ENCODE peak calls at places on chromosomes 16 and 17, in seven cellular contexts. G is GM10248, H is body of pancreas, T is HFF-Myc, M is AG04450, F is heart left ventricle, D is astrocyte of the spinal cord. L is an unnamed sample.

GRCh38 chr16:4938683-4939030 is 1.7 kb upstream of the PPL start:
- DNase-seq in G (no peak), D (no peak), F (no peak), T (no peak), H (no peak), M (no peak), L (no peak)

GRCh38 chr17:35849469-35850348 is 19.0 kb downstream of the HEATR9 start:
- DNase-seq in M (peak), D (peak), F (peak), H (peak), G (peak), T (peak), L (peak)

GRCh38 chr16:88810868-88811599 is 694 bp downstream of the APRT start:
- DNase-seq in G (peak), M (peak), T (no peak), F (peak), H (peak), D (peak), L (no peak)

GRCh38 chr17:33730131-33730530 is 437.0 kb upstream of the ASIC2 start:
- DNase-seq in T (no peak), F (no peak), D (no peak), H (no peak), G (no peak), M (no peak), L (no peak)

GRCh38 chr17:28466521-28467048 is 6.9 kb upstream of the SLC13A2 start:
- DNase-seq in H (no peak), T (no peak), F (no peak), D (no peak), M (no peak), G (no peak), L (no peak)

GRCh38 chr17:77479817-77480508 is 339.2 kb downstream of the SEC14L1 start:
- DNase-seq in G (no peak), F (no peak), M (no peak), H (no peak), T (no peak), D (no peak), L (no peak)

GRCh38 chr17:60524463-60525346 is 1.3 kb downstream of the APPBP2 start:
- DNase-seq in H (no peak), G (no peak), F (no peak), T (no peak), D (peak), M (no peak), L (no peak)

GRCh38 chr17:38591759-38592241 is 14.0 kb downstream of the SRCIN1 start:
- DNase-seq in H (no peak), F (no peak), T (no peak), G (no peak), M (no peak), D (peak), L (no peak)

GRCh38 chr17:73969956-73970355 is 233.5 kb upstream of the RPL38 start:
- DNase-seq in G (no peak), F (no peak), T (no peak), H (no peak), M (no peak), D (no peak), L (no peak)

DNA sequence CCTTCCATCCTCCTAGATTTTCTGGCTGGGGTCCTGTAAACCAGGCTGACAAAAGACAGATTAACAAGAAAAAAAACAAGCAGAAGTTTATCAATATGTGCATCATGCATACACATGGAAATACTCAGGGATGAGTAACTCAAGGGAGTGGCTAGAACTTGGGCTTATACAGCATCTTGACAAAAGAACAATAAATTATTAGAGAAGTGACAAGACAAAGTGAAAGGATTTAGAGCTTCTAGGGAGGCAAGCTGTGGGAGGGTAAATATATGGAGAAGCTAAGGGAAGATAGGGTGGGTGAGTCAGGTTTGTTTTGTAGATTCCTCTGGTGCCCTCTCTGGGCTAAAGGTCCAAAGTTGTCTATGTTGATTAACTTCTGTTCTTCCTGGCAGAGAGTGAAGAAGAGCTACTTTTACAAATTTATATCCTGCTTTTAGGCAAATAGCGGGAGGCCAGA is 48.0 kb upstream of the NDRG4 start:
- DNase-seq in H (no peak), M (no peak), D (no peak), G (no peak), F (no peak), T (peak), L (no peak)
- TF ChIP-seq CTCF in H (no peak), M (no peak), D (no peak), G (no peak), F (no peak), T (no peak), L (no peak)

DNA sequence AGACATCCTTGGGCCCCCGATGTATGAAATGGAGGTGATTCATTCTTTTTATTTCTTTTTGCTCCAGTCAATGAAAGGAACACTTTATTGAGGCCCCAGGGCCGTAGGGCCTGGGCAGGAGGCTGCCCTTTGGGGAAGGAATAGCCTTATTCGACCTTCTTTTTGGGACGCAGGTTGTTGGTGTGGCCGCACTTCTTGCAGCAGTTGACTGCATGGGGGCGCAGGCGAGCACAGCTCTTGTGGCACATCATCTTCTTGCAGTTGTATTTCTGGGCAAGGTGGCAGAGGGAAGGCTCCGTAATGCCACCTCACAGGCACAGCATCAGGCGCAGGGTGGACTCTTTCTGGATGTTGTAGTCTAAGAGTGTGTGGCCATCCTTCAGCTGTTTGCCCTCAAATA is 50.9 kb downstream of the SIAH1 start:
- DNase-seq in D (no peak), F (no peak), H (no peak), G (no peak), T (no peak), M (no peak), L (no peak)
- TF ChIP-seq CTCF in D (no peak), F (no peak), H (no peak), G (no peak), T (no peak), M (peak), L (no peak)

GRCh38 chr17:44840936-44841335 is 6.7 kb upstream of the HIGD1B start:
- DNase-seq in F (no peak), G (no peak), M (no peak), D (no peak), T (no peak), H (no peak), L (no peak)

GRCh38 chr17:44847581-44847980 is at the start of gene HIGD1B:
- DNase-seq in F (peak), T (no peak), D (no peak), G (no peak), H (no peak), M (no peak), L (no peak)

GRCh38 chr17:44842748-44843147 is 4.9 kb upstream of the HIGD1B start:
- DNase-seq in M (no peak), G (no peak), H (no peak), D (no peak), F (peak), T (no peak), L (no peak)

GRCh38 chr17:44846206-44846605 is 1.5 kb upstream of the HIGD1B start:
- DNase-seq in G (no peak), D (no peak), M (no peak), F (no peak), H (no peak), T (no peak), L (no peak)

GRCh38 chr17:44844390-44844830 is 3.3 kb upstream of the HIGD1B start:
- DNase-seq in D (no peak), T (no peak), G (no peak), H (no peak), F (peak), M (no peak), L (no peak)
- TF ChIP-seq CTCF in D (no peak), T (peak), G (no peak), H (no peak), F (no peak), M (peak), L (no peak)

DNA sequence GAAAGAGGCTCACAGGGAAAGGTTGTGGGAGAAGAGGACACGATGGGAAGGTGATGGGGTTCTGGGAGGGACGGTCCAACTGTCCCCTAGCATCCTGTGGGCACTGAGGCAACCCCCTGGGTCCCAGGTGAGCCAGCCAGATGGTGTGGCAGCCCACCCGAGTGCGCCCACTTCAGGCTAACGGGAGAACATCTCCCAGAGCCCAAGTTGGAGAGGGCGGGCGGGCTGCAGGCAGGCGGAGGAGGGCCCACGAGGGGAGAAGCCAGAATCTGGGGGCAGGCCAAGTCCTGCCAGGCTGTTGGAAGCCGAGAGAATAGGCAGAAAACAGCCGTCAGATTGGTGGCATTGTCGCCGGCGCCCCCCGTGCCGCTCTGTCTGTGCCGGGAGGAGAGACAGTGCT is 13.8 kb upstream of the ABCC3 start:
- DNase-seq in F (no peak), D (no peak), M (no peak), G (no peak), T (no peak), H (no peak), L (no peak)
- TF ChIP-seq CTCF in F (no peak), D (peak), M (peak), G (no peak), T (peak), H (no peak), L (no peak)

DNA sequence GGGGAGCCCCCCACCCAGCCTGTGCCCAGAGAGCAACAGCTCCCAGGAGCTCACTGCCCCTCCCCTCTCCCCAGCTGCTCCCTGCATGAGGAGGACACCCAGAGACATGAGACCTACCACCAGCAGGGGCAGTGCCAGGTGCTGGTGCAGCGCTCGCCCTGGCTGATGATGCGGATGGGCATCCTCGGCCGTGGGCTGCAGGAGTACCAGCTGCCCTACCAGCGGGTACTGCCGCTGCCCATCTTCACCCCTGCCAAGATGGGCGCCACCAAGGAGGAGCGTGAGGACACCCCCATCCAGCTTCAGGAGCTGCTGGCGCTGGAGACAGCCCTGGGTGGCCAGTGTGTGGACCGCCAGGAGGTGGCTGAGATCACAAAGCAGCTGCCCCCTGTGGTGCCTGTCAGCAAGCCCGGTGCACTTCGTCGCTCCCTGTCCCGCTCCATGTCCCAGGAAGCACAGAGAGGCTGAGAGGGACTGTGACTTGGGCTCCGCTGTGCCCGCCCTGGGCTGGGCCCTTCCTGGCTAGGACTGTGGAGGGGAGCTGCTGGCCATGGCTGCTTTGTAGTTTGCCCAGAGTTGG is 583 bp downstream of the TCAP start:
- DNase-seq in D (no peak), M (no peak), F (no peak), T (no peak), H (no peak), G (no peak), L (no peak)
- TF ChIP-seq CTCF in D (no peak), M (peak), F (no peak), T (no peak), H (no peak), G (no peak), L (no peak)

DNA sequence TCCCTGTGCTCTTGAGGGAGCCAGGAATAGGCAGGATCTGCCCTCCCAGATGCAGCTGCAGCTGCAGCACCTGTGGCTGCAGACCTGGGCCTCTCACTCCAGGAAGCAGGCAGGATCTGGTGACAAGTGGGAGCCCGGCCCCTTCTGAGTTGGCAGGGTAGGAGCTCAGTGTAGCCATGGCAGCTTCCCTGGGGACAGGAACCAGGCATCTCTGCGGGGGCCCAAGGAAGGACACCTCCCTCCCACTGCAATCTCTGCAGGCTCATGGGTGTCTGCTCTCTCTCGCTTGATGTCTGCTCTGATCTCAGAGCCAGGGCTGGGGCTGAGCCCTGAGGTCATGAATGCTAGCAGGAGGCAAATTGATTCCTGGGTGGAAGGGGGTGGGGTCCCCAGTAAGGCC is 592.5 kb upstream of the CA10 start:
- DNase-seq in T (no peak), D (no peak), H (no peak), G (no peak), F (no peak), M (no peak), L (no peak)
- TF ChIP-seq CTCF in T (no peak), D (no peak), H (no peak), G (no peak), F (no peak), M (no peak), L (no peak)

DNA sequence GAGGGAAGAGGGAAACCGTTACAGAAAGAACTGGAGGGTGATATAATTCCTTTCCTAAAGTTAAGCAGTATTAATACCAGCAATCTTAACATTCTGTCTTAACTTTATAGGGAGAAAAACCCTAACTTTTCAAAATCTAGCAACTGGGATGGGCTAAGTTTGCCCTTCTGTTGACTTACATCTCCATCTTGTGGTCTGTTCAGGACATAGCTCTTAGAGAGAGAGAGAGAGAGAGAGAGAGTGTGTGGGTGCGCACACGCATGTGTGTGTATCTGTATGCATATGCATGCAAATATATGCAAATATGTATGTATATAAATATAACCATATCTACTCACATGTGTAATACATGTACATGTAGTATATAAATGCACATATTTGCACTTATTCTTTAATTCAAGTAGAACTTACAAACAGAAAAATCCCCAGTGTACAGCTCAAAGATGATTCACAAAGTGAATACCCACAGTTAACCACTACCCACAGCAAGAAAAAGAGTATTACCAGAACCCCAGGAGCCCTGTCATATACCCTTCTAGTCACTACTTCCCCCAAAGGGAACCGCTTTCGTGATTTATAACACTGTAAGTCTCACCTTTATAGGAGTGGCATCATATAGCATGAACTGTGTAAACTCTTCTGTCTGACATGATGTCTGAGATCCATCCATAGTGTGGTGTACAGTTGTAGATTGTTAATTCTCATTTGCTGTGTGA is 46.4 kb downstream of the STX8 start:
- DNase-seq in M (no peak), H (no peak), G (peak), T (peak), F (no peak), D (peak), L (no peak)
- TF ChIP-seq CTCF in M (peak), H (peak), G (peak), T (peak), F (peak), D (peak), L (peak)

DNA sequence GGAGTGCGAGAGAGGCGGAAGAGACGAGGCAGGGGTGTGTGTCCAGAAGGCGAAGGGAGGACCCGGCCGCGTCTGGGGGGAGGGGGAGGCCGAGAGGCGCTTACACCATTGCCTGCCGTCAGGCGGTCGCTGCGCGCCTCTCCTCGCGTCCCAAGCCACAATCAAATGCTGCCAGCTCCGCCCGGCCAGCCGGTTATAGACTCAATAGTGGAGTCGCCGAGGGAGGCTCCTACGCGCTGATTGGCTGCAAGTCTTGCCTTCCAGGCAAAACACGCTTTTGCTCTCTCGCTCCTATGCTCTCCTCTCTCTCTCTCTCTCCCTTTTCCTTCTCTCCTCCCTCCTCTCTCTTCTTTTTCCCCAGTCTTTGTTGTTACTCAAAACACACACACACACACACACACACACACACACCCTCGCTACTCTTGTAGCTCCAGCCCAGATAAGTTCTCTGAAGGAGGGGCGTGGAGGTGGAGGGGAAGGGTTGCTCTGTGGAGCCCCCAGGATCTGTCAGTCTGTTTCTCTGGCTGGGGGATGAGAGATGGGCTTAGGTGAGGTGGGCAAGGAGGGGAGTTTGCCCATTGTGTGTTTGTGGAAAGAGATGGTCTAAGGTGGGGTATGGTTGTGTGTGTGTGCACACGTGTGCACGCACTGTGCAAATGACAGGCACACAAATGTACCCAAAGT is at the start of gene DLX3:
- DNase-seq in T (no peak), D (peak), M (no peak), F (peak), H (peak), G (no peak), L (peak)
- TF ChIP-seq CTCF in T (no peak), D (no peak), M (no peak), F (no peak), H (no peak), G (no peak), L (no peak)

GRCh38 chr17:7889166-7889584 is 586 bp downstream of the CHD3 start:
- DNase-seq in M (peak), H (peak), T (peak), D (peak), F (peak), G (no peak), L (peak)
- TF ChIP-seq CTCF in M (peak), H (peak), T (peak), D (peak), F (peak), G (no peak), L (peak)

GRCh38 chr16:23137818-23138217 is 11.4 kb downstream of the USP31 start:
- DNase-seq in D (no peak), H (no peak), M (no peak), T (no peak), G (no peak), F (no peak), L (no peak)

GRCh38 chr16:23140082-23140481 is 9.2 kb downstream of the USP31 start:
- DNase-seq in M (no peak), D (no peak), G (no peak), F (no peak), H (no peak), T (no peak), L (no peak)

GRCh38 chr16:23141033-23141432 is 8.2 kb downstream of the USP31 start:
- DNase-seq in D (no peak), G (no peak), H (no peak), M (no peak), F (no peak), T (no peak), L (no peak)

GRCh38 chr16:23134274-23134673 is 15.0 kb downstream of the USP31 start:
- DNase-seq in T (no peak), G (no peak), M (no peak), D (no peak), H (peak), F (peak), L (no peak)

GRCh38 chr16:23137256-23137655 is 12.0 kb downstream of the USP31 start:
- DNase-seq in G (no peak), T (no peak), M (no peak), D (no peak), H (no peak), F (no peak), L (no peak)
- TF ChIP-seq CTCF in G (no peak), T (no peak), M (no peak), D (no peak), H (no peak), F (no peak), L (no peak)

L was measured in AG09319.